ENCODE peak calls at places on chromosomes 5 and 9, in nine cellular contexts. N is CD8-positive, alpha-beta T cell; P is psoas muscle; Q is heart right ventricle; L is breast epithelium; J is HCT116; G is Panc1; H is heart left ventricle; D is fibroblast of lung. E is an unnamed sample. For H3K36me3, the result is how much of the 10 kb centered on the place peaks cover.

GRCh38 chr5:179230061-179230461 is 115.2 kb downstream of the ADAMTS2 start:
- DNase-seq in J (no peak), L (no peak), D (no peak), G (no peak), Q (no peak), P (no peak), N (no peak), H (peak), E (no peak)

GRCh38 chr5:94081088-94081487 is 339.7 kb upstream of the POU5F2 start:
- DNase-seq in D (no peak), G (no peak), P (no peak), Q (no peak), L (no peak), J (no peak), N (no peak), H (no peak), E (no peak)

GRCh38 chr5:40556811-40557210 is 122.9 kb upstream of the PTGER4 start:
- DNase-seq in N (no peak), Q (no peak), G (no peak), L (no peak), P (no peak), D (no peak), H (no peak), J (no peak), E (no peak)

GRCh38 chr5:66134407-66134843 is 9.7 kb upstream of the SREK1 start:
- DNase-seq in N (no peak), D (no peak), P (no peak), H (no peak), Q (no peak), G (no peak), J (no peak), L (no peak), E (no peak)

GRCh38 chr5:172696171-172696849 is 55.2 kb downstream of the NEURL1B start:
- DNase-seq in G (no peak), H (peak), D (no peak), P (peak), N (no peak), J (no peak), Q (peak), L (no peak), E (no peak)

GRCh38 chr5:38598994-38599611 is 42.7 kb upstream of the LIFR start:
- DNase-seq in P (no peak), G (peak), J (peak), D (peak), H (no peak), L (no peak), Q (no peak), N (no peak), E (no peak)

GRCh38 chr5:154271936-154272514 is 81.5 kb downstream of the GALNT10 start:
- DNase-seq in G (no peak), P (no peak), Q (no peak), J (no peak), D (no peak), N (no peak), L (no peak), H (no peak), E (no peak)

GRCh38 chr9:116027096-116027495 is 126.5 kb upstream of the PAPPA start:
- DNase-seq in J (no peak), P (no peak), D (peak), Q (no peak), G (no peak), N (no peak), L (no peak), H (no peak), E (no peak)

GRCh38 chr5:179203248-179203647 is 142.0 kb downstream of the ADAMTS2 start:
- DNase-seq in D (no peak), J (no peak), L (no peak), N (no peak), H (no peak), Q (no peak), G (no peak), P (no peak), E (no peak)

GRCh38 chr9:135076143-135076875 is 11.2 kb upstream of the OLFM1 start:
- DNase-seq in H (no peak), P (no peak), G (no peak), Q (no peak), L (no peak), N (no peak), J (no peak), D (no peak), E (peak)

GRCh38 chr9:12697719-12698118 is 4.5 kb downstream of the TYRP1 start:
- DNase-seq in D (no peak), L (no peak), N (no peak), P (no peak), G (no peak), Q (no peak), J (no peak), H (no peak), E (no peak)

GRCh38 chr5:95754545-95754944 is 23.4 kb downstream of the RHOBTB3 start:
- DNase-seq in H (no peak), G (no peak), D (no peak), Q (no peak), J (no peak), P (no peak), L (no peak), N (no peak), E (no peak)

GRCh38 chr9:74577956-74578355 is 80.8 kb downstream of the RORB start:
- DNase-seq in Q (no peak), G (no peak), P (no peak), D (peak), N (no peak), H (no peak), L (no peak), J (peak), E (no peak)

GRCh38 chr5:109411627-109412026 is 1.9 kb upstream of the PJA2 start:
- DNase-seq in Q (no peak), H (no peak), G (no peak), P (no peak), N (no peak), L (no peak), D (peak), J (peak), E (no peak)

GRCh38 chr5:174311531-174312269 is 266.2 kb downstream of the NSG2 start:
- DNase-seq in L (peak), N (peak), G (no peak), H (peak), D (peak), P (peak), J (no peak), Q (peak), E (peak)

GRCh38 chr9:124676159-124676551 is 95.0 kb downstream of the NR6A1 start:
- DNase-seq in L (no peak), P (no peak), J (no peak), Q (no peak), N (no peak), H (no peak), D (no peak), G (no peak), E (no peak)

GRCh38 chr9:6590329-6590728 is 55.2 kb downstream of the GLDC start:
- DNase-seq in D (no peak), L (no peak), N (no peak), P (no peak), J (no peak), G (no peak), H (no peak), Q (no peak), E (no peak)

GRCh38 chr9:123710299-123710698 is 219.6 kb downstream of the DENND1A start:
- DNase-seq in L (no peak), N (no peak), Q (no peak), J (no peak), D (peak), H (no peak), G (no peak), P (no peak), E (no peak)

GRCh38 chr5:7978991-7979390 is 110.0 kb downstream of the MTRR start:
- DNase-seq in H (no peak), N (no peak), Q (no peak), G (no peak), J (no peak), P (no peak), L (no peak), D (no peak), E (no peak)

GRCh38 chr9:128271112-128271511 is 4.7 kb downstream of the GOLGA2 start:
- DNase-seq in Q (no peak), N (no peak), J (peak), P (no peak), D (no peak), H (no peak), L (peak), G (no peak), E (no peak)

GRCh38 chr5:151906246-151906645 is 18.4 kb downstream of the GLRA1 start:
- DNase-seq in L (no peak), D (no peak), G (no peak), Q (no peak), N (no peak), J (no peak), H (no peak), P (no peak), E (no peak)

GRCh38 chr9:2837915-2838314 is 6.0 kb downstream of the PUM3 start:
- DNase-seq in N (no peak), P (no peak), D (peak), J (no peak), Q (no peak), H (no peak), G (no peak), L (no peak), E (no peak)

GRCh38 chr5:154593091-154593490 is 115.1 kb upstream of the HAND1 start:
- DNase-seq in L (no peak), N (no peak), H (no peak), D (peak), Q (no peak), P (no peak), G (no peak), J (no peak), E (no peak)

GRCh38 chr9:76859860-76860259 is 46.1 kb downstream of the PRUNE2 start:
- DNase-seq in L (no peak), H (no peak), D (no peak), P (no peak), J (no peak), G (no peak), N (no peak), Q (no peak), E (no peak)

GRCh38 chr5:75526065-75526464 is 14.4 kb downstream of the POLK start:
- DNase-seq in G (no peak), D (no peak), P (no peak), L (no peak), J (no peak), N (no peak), Q (no peak), H (no peak), E (no peak)

GRCh38 chr9:104927912-104928740 is at the start of gene ABCA1:
- DNase-seq in J (peak), P (peak), D (peak), G (no peak), Q (peak), N (peak), H (peak), L (peak), E (peak)

GRCh38 chr5:37940931-37941623 is 101.2 kb upstream of the GDNF start:
- DNase-seq in G (no peak), P (no peak), J (no peak), N (no peak), D (no peak), H (no peak), L (no peak), Q (no peak), E (no peak)

GRCh38 chr9:130927338-130927737 is 11.7 kb downstream of the FIBCD1 start:
- DNase-seq in H (no peak), Q (no peak), G (no peak), D (no peak), L (no peak), N (no peak), P (no peak), J (no peak), E (no peak)

GRCh38 chr5:105687493-105687892 is 1983.2 kb downstream of the EFNA5 start:
- DNase-seq in N (no peak), H (no peak), L (no peak), G (no peak), D (no peak), P (no peak), Q (no peak), J (no peak), E (no peak)

GRCh38 chr9:70589571-70590263 is 175.3 kb upstream of the KLF9 start:
- DNase-seq in L (peak), N (no peak), Q (peak), H (peak), J (no peak), D (peak), G (no peak), P (peak), E (no peak)

GRCh38 chr5:39024005-39024404 is 50.2 kb downstream of the RICTOR start:
- DNase-seq in J (no peak), N (peak), D (no peak), L (no peak), G (no peak), P (peak), Q (peak), H (no peak), E (no peak)

GRCh38 chr5:65394078-65394477 is 87.6 kb downstream of the ADAMTS6 start:
- DNase-seq in D (peak), L (no peak), N (no peak), J (no peak), G (no peak), H (no peak), Q (peak), P (peak), E (no peak)

GRCh38 chr9:79623799-79624721 is 52.3 kb downstream of the TLE4 start:
- DNase-seq in J (no peak), L (no peak), D (no peak), H (peak), Q (peak), G (no peak), P (peak), N (peak), E (no peak)

GRCh38 chr5:95617057-95617456 is 2.8 kb upstream of the GPR150 start:
- DNase-seq in Q (no peak), L (peak), N (no peak), D (no peak), H (no peak), J (no peak), P (no peak), G (no peak), E (no peak)

GRCh38 chr9:113990975-113991471 is 87.1 kb downstream of the AMBP start:
- DNase-seq in G (no peak), J (no peak), Q (no peak), P (no peak), D (peak), N (no peak), H (no peak), L (no peak), E (peak)
- H3K27ac ChIP-seq in G (no peak), J (no peak), Q (no peak), P (no peak), D (no peak), N (no peak), H (no peak), L (no peak), E (no peak)

GRCh38 chr5:10034008-10034407 is 215.7 kb downstream of the ATPSCKMT start:
- DNase-seq in P (no peak), Q (peak), D (no peak), G (no peak), H (peak), L (no peak), N (no peak), J (no peak), E (no peak)

GRCh38 chr5:10036136-10036535 is 213.6 kb downstream of the ATPSCKMT start:
- DNase-seq in D (peak), J (no peak), G (no peak), Q (no peak), P (no peak), H (no peak), L (no peak), N (no peak), E (no peak)

GRCh38 chr5:10031817-10032216 is 217.9 kb downstream of the ATPSCKMT start:
- DNase-seq in P (no peak), D (no peak), N (no peak), G (no peak), Q (no peak), H (no peak), J (no peak), L (no peak), E (no peak)

DNA sequence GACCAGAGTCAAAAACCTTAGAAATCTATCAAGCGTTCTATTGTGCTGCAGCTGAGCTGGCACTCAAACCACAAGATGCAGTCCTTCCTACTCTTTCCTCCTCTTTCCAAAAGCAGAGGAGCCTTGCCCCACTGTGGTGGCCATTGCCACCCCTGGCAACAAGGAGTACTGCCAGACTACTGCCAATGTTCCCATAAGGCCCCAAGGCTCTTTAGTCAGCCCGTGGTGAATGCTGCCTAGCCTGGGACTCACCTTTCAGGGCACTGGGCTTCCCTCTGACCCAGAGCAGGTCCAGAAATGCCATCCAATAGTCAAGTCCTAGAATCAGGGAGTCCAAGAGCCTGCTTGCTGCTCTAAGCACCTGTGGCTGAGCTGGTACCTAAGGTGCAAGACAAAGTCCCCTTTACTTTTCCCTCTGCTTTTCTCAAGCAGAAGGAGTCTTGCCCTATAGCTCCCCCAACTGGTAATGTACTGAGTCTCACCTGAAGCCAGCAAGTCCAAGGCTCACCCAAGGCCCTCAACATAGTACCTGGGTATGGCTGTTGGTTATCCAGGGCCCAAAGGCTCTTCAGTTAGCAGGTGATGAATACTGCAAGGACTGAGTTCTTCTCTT is 219.4 kb downstream of the ATPSCKMT start:
- DNase-seq in Q (no peak), H (no peak), G (no peak), L (no peak), P (no peak), J (peak), N (no peak), D (peak), E (no peak)
- TF ChIP-seq CTCF in Q (no peak), H (no peak), G (no peak), L (no peak), P (no peak), J (peak), N (no peak), D (no peak), E (peak)

GRCh38 chr5:5648694-5649093 is 226.2 kb downstream of the ICE1 start:
- DNase-seq in N (no peak), L (no peak), P (no peak), Q (no peak), D (no peak), H (no peak), G (no peak), J (no peak), E (no peak)

GRCh38 chr5:5645198-5645597 is 222.7 kb downstream of the ICE1 start:
- DNase-seq in L (no peak), J (no peak), N (no peak), Q (no peak), P (no peak), H (no peak), D (no peak), G (no peak), E (no peak)

GRCh38 chr5:5645891-5646290 is 223.4 kb downstream of the ICE1 start:
- DNase-seq in N (no peak), G (no peak), H (no peak), D (no peak), P (no peak), L (no peak), J (no peak), Q (no peak), E (no peak)

GRCh38 chr5:5643481-5643880 is 221.0 kb downstream of the ICE1 start:
- DNase-seq in G (no peak), J (no peak), D (no peak), Q (no peak), N (no peak), P (no peak), H (no peak), L (no peak), E (no peak)

GRCh38 chr5:5644249-5644648 is 221.8 kb downstream of the ICE1 start:
- DNase-seq in N (no peak), P (no peak), J (no peak), H (no peak), G (no peak), L (no peak), D (no peak), Q (no peak), E (no peak)
- H3K36me3 ChIP-seq in N (under half), P (under half), J (under half), H (under half), G (under half), L (under half), D (under half), Q (under half), E (under half)

GRCh38 chr9:684950-685340 is 156.6 kb upstream of the DMRT1 start:
- DNase-seq in H (no peak), L (no peak), J (no peak), N (no peak), P (no peak), G (no peak), D (peak), Q (no peak), E (no peak)
- H3K27ac ChIP-seq in H (peak), L (peak), J (no peak), N (no peak), P (peak), G (no peak), D (peak), Q (no peak), E (peak)

GRCh38 chr5:115169392-115170127 is at the start of gene TRIM36:
- DNase-seq in L (peak), Q (peak), H (peak), G (peak), J (peak), D (peak), P (peak), N (peak), E (peak)
- TF ChIP-seq CTCF in L (no peak), Q (peak), H (peak), G (peak), J (no peak), D (peak), P (peak), N (no peak), E (peak)

GRCh38 chr5:909994-910768 is 17.5 kb downstream of the TRIP13 start:
- DNase-seq in J (no peak), D (no peak), L (no peak), N (no peak), G (no peak), Q (no peak), H (no peak), P (no peak), E (no peak)
- H3K36me3 ChIP-seq in J (under half), D (under half), L (under half), N (under half), G (under half), Q (under half), H (under half), P (under half), E (under half)